ENCODE peak calls at places on chromosome 21, in nine cellular contexts. Z is heart left ventricle, C is mammary epithelial cell, D is psoas muscle, X is lower lobe of right lung, A is vagina, T is upper lobe of right lung, U is pancreas, N is tibial artery. I is an unnamed sample.

GRCh38 chr21:35179990-35180557 is 131.0 kb upstream of the RUNX1 start:
- DNase-seq in Z (no peak), C (peak), D (no peak), X (no peak), A (no peak), T (no peak), U (no peak), N (no peak), I (no peak)

GRCh38 chr21:34796518-34797201 is 127.9 kb downstream of the CLIC6 start:
- DNase-seq in Z (no peak), C (no peak), D (no peak), X (no peak), A (no peak), T (no peak), U (no peak), N (no peak), I (peak)

GRCh38 chr21:45874716-45875415 is 106.7 kb upstream of the COL6A1 start:
- DNase-seq in Z (no peak), C (no peak), D (peak), X (peak), A (no peak), T (peak), U (no peak), N (peak), I (peak)

GRCh38 chr21:41411449-41412089 is 14.5 kb upstream of the MX1 start:
- DNase-seq in Z (no peak), C (peak), D (no peak), X (peak), A (peak), T (peak), U (peak), N (no peak), I (peak)

GRCh38 chr21:26199471-26199870 is 28.9 kb upstream of the APP start:
- DNase-seq in Z (no peak), C (peak), D (no peak), X (no peak), A (no peak), T (no peak), U (no peak), N (no peak), I (no peak)

GRCh38 chr21:46057111-46057709 is 40.7 kb upstream of the COL6A2 start:
- DNase-seq in Z (no peak), C (no peak), D (peak), X (peak), A (no peak), T (peak), U (no peak), N (no peak), I (peak)

GRCh38 chr21:45522381-45522780 is 19.9 kb downstream of the SLC19A1 start:
- DNase-seq in Z (no peak), C (no peak), D (no peak), X (no peak), A (no peak), T (peak), U (no peak), N (no peak), I (no peak)

GRCh38 chr21:34186119-34186719 is 112.8 kb downstream of the MRPS6 start:
- DNase-seq in Z (no peak), C (no peak), D (no peak), X (no peak), A (no peak), T (no peak), U (no peak), N (peak), I (no peak)

GRCh38 chr21:42164064-42164789 is 54.7 kb upstream of the ABCG1 start:
- DNase-seq in Z (peak), C (peak), D (peak), X (peak), A (peak), T (peak), U (peak), N (peak), I (no peak)

GRCh38 chr21:38178653-38179503 is 77.9 kb upstream of the KCNJ15 start:
- DNase-seq in Z (no peak), C (peak), D (no peak), X (no peak), A (no peak), T (no peak), U (no peak), N (no peak), I (no peak)

GRCh38 chr21:28111151-28111619 is 881.5 kb downstream of the LTN1 start:
- DNase-seq in Z (peak), C (no peak), D (peak), X (no peak), A (no peak), T (no peak), U (peak), N (no peak), I (no peak)
- H3K4me3 ChIP-seq in Z (no peak), C (no peak), D (peak), X (no peak), A (no peak), T (no peak), U (no peak), N (peak), I (no peak)

GRCh38 chr21:43769325-43769958 is 6.7 kb downstream of the CSTB start:
- DNase-seq in Z (no peak), C (no peak), D (no peak), X (no peak), A (no peak), T (no peak), U (no peak), N (no peak), I (no peak)
- H3K27ac ChIP-seq in Z (no peak), C (no peak), D (no peak), X (no peak), A (no peak), T (no peak), U (no peak), N (no peak), I (no peak)

GRCh38 chr21:15522148-15522547 is 207.6 kb upstream of the USP25 start:
- DNase-seq in Z (no peak), C (no peak), D (no peak), X (no peak), A (no peak), T (no peak), U (no peak), N (no peak), I (peak)
- TF ChIP-seq CTCF in Z (no peak), C (no peak), D (no peak), X (no peak), A (no peak), T (no peak), U (no peak), N (no peak), I (no peak)

GRCh38 chr21:32415999-32416398 is 3.5 kb downstream of the EVA1C start:
- DNase-seq in Z (no peak), C (no peak), D (no peak), X (no peak), A (no peak), T (no peak), U (no peak), N (no peak), I (no peak)

GRCh38 chr21:32413697-32414578 is 1.4 kb downstream of the EVA1C start:
- DNase-seq in Z (no peak), C (peak), D (no peak), X (peak), A (no peak), T (peak), U (peak), N (peak), I (peak)

GRCh38 chr21:32412998-32413504 is 545 bp downstream of the EVA1C start:
- DNase-seq in Z (peak), C (no peak), D (peak), X (peak), A (no peak), T (peak), U (peak), N (peak), I (peak)

GRCh38 chr21:32415451-32415850 is 2.9 kb downstream of the EVA1C start:
- DNase-seq in Z (no peak), C (no peak), D (no peak), X (no peak), A (no peak), T (no peak), U (no peak), N (no peak), I (no peak)

DNA sequence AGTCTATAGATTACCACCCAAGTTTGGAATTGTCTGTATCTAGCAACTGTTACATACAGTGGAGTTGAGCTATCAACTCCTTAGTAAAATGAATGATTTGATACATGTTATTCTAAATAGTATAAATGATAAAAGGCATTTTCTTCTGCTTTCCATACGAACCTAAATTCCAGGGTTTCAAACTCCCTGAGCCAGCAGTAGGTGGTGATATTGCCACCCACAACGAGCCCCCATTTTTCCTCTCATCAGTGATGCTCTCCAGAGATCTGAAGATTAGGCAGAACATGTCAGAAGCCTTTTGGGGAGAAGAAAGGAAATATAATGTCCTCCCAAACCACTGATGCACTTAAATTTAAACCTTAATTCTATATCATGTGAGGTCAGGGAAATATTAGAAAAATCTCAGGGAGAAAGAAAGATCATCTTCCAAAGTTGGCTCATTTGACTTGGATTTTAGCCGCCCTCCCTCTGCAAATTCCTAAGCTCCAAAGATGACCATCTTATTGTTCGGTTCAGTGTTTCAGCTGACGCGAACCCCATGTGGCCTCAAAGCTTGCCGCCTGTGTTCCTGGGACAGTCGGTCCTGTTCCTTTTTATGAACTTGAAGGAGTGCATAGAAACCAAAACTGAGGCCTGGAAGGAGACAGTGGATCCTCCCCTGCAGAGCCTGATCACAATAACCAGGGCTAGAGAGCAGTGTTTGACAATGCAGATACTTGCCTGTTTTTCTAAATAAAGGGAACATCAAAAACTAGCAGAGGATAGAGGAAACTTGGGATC is 2.3 kb downstream of the EVA1C start:
- DNase-seq in Z (no peak), C (peak), D (no peak), X (no peak), A (no peak), T (no peak), U (no peak), N (no peak), I (no peak)
- H3K4me3 ChIP-seq in Z (peak), C (peak), D (peak), X (peak), A (peak), T (peak), U (no peak), N (peak), I (no peak)

GRCh38 chr21:29163381-29164115 is 33.1 kb downstream of the MAP3K7CL start:
- DNase-seq in Z (no peak), C (no peak), D (no peak), X (peak), A (no peak), T (no peak), U (no peak), N (no peak), I (no peak)
- H3K27ac ChIP-seq in Z (peak), C (peak), D (peak), X (peak), A (peak), T (peak), U (peak), N (peak), I (peak)